ENCODE peak calls at places on chromosomes 13 and 19, in eight cellular contexts. B, I, K, H, F, R, M and G are unnamed samples.

GRCh38 chr19:4213116-4213515 is 16.2 kb upstream of the EBI3 start:
- DNase-seq in B (no peak), I (no peak), K (no peak), H (no peak), F (no peak), R (no peak), M (no peak), G (no peak)

GRCh38 chr13:95704510-95704909 is 27.6 kb downstream of the DNAJC3 start:
- DNase-seq in B (no peak), I (peak), K (no peak), H (no peak), F (no peak), R (no peak), M (no peak), G (no peak)

GRCh38 chr13:110726726-110727125 is 13.2 kb downstream of the ING1 start:
- DNase-seq in B (no peak), I (no peak), K (no peak), H (no peak), F (no peak), R (no peak), M (no peak), G (no peak)

GRCh38 chr13:23460309-23460708 is 26.8 kb upstream of the SACS start:
- DNase-seq in B (no peak), I (no peak), K (no peak), H (no peak), F (no peak), R (no peak), M (no peak), G (no peak)

GRCh38 chr13:110538632-110539031 is 22.9 kb downstream of the RAB20 start:
- DNase-seq in B (no peak), I (no peak), K (no peak), H (peak), F (no peak), R (peak), M (no peak), G (no peak)

GRCh38 chr13:48131481-48131992 is 36.6 kb upstream of the MED4 start:
- DNase-seq in B (no peak), I (no peak), K (no peak), H (no peak), F (no peak), R (no peak), M (no peak), G (no peak)

GRCh38 chr13:104984296-104984818 is 1551.1 kb downstream of the EFNB2 start:
- DNase-seq in B (no peak), I (peak), K (no peak), H (peak), F (no peak), R (no peak), M (no peak), G (no peak)

GRCh38 chr13:110125157-110125556 is 181.8 kb downstream of the COL4A1 start:
- DNase-seq in B (no peak), I (no peak), K (no peak), H (no peak), F (no peak), R (no peak), M (no peak), G (no peak)

GRCh38 chr19:53644061-53644816 is 12.4 kb downstream of the DPRX start:
- DNase-seq in B (no peak), I (no peak), K (no peak), H (no peak), F (no peak), R (no peak), M (no peak), G (no peak)

GRCh38 chr19:43780706-43781525 is at the start of gene KCNN4:
- DNase-seq in B (peak), I (no peak), K (no peak), H (no peak), F (no peak), R (no peak), M (no peak), G (no peak)
- TF ChIP-seq CTCF in B (no peak), I (no peak), K (no peak), H (no peak), F (no peak), R (no peak), M (no peak), G (no peak)

GRCh38 chr19:33316521-33317284 is 14.4 kb upstream of the CEBPA start:
- DNase-seq in B (no peak), I (no peak), K (no peak), H (no peak), F (no peak), R (no peak), M (no peak), G (no peak)
- TF ChIP-seq CTCF in B (no peak), I (no peak), K (no peak), H (no peak), F (no peak), R (no peak), M (no peak), G (no peak)

DNA sequence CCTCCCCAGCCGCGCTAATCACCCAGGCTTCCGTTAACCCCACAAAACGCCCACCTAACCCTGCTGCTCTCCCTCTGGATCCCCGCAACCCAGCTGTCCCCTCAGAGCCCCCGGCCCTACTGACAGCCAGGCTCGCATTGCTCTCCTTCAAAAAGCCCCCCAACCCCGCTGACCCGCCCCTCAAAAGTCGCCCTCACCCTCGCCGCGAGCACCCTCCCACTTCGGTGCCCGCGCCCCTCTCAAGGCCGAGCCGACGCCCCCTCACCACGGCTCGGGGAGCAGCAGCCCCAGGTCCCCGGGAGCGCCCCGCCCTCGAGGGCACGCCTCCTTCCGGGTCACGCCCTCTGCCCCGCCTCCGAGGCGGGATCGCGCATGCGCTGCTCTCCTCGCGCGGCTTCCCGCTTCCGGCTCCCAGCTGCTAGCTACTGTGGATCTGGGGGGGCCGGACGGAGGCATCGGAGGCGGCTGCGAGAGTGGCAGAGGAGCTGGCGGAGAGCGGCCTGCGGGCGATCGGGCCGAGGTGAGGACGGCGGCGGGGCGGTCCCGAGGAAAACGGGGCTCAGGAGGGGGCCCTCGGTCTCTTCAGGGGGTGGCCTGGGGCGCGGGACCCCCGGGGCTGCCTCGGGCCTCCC is 46.1 kb downstream of the ARHGEF18 start:
- DNase-seq in B (peak), I (peak), K (peak), H (peak), F (peak), R (peak), M (peak), G (peak)
- TF ChIP-seq CTCF in B (no peak), I (no peak), K (no peak), H (no peak), F (no peak), R (no peak), M (no peak), G (no peak)

DNA sequence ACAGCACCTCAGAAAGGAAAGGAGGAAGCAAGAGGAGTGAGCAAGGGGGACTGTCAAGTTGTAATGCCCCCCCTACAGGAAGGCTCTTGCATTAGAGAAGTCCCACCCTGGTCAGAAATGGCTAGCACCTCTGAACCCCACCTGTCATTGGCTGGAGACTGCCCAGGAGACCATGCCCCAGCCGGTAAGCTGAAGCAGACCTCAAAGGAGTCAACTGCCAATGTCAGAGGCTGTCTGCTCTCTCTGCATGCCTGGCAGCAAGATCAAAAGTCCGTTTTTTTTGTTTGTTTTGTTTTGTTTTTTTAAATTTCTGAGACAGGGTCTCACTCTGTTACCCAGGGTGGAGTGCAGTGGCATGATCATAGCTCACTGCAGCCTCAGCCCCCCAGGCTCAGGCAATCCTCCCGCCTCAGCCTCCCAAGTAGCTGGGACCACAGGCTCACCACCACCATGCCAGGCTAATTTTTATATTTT is 8.1 kb upstream of the BCL3 start:
- DNase-seq in B (no peak), I (no peak), K (no peak), H (no peak), F (no peak), R (no peak), M (no peak), G (no peak)
- TF ChIP-seq CTCF in B (no peak), I (peak), K (no peak), H (no peak), F (no peak), R (no peak), M (no peak), G (no peak)

DNA sequence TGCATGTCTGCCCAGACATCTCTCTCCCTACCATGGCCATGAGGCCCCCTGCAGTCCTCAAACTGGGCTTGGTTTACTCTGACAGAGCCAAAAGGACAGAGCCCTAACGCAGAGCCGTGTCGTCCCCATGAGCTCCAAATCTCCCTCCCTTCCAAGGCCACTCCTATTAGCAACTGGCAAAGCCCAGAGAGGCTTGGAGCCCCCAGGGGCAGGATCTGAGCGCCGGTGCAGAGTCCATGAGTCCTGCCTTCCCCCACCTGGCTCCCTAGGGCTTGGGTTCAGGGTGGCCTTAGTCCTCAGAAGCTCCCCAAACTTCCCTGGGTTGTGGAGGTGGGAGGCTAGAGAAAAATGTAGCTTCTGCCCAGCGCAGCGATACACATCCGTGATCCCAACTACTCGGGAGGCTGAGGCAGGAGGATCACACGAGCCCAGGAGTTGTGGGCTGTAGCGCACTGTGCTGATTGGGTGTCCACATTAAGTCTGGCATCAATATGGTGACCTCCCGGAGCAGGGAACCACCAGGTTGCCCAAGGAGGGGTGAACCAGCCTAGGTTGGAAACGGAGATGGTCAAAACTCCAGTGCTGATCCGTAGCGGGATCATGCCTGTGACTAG is 7.4 kb upstream of the PGPEP1 start:
- DNase-seq in B (no peak), I (no peak), K (no peak), H (no peak), F (no peak), R (no peak), M (no peak), G (no peak)
- TF ChIP-seq CTCF in B (no peak), I (no peak), K (no peak), H (no peak), F (no peak), R (no peak), M (no peak), G (no peak)

DNA sequence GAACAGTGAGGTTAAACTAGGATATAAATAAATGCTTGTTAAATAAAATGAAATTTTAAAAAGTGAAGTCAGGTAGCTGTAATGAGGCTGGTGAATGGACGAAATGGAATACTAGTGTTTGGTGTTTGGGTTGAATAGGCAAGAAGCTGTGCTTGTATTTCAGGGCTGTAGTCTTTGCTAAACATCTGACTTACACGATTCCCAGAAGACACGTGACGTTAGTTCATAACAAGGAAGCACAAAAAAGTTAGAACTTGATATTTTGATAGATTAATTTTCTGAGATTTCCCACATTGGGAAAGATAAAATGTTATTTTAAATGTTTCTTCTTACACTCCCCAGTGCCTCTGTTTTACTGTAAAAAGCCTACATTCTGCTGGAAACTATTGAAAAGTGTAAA is 241.6 kb downstream of the SLITRK6 start:
- DNase-seq in B (no peak), I (no peak), K (no peak), H (no peak), F (no peak), R (no peak), M (no peak), G (no peak)
- TF ChIP-seq CTCF in B (no peak), I (no peak), K (no peak), H (no peak), F (no peak), R (no peak), M (no peak), G (no peak)

GRCh38 chr13:114018461-114019055 is 44.7 kb upstream of the C13orf46 start:
- DNase-seq in B (no peak), I (no peak), K (no peak), H (no peak), F (no peak), R (no peak), M (no peak), G (no peak)

GRCh38 chr13:114016321-114017027 is 42.6 kb upstream of the C13orf46 start:
- DNase-seq in B (no peak), I (no peak), K (no peak), H (no peak), F (no peak), R (no peak), M (no peak), G (no peak)

GRCh38 chr13:114015608-114016295 is 41.9 kb upstream of the C13orf46 start:
- DNase-seq in B (no peak), I (no peak), K (peak), H (peak), F (no peak), R (no peak), M (no peak), G (no peak)

GRCh38 chr13:114017966-114018365 is 44.1 kb upstream of the C13orf46 start:
- DNase-seq in B (no peak), I (no peak), K (no peak), H (no peak), F (no peak), R (no peak), M (no peak), G (no peak)

GRCh38 chr13:114017028-114017630 is 43.3 kb upstream of the C13orf46 start:
- DNase-seq in B (no peak), I (peak), K (no peak), H (no peak), F (no peak), R (no peak), M (no peak), G (no peak)
- TF ChIP-seq CTCF in B (peak), I (peak), K (no peak), H (no peak), F (no peak), R (no peak), M (no peak), G (no peak)

GRCh38 chr13:26587251-26587650 is 29.8 kb downstream of the WASF3 start:
- DNase-seq in B (no peak), I (no peak), K (no peak), H (no peak), F (no peak), R (no peak), M (no peak), G (no peak)
- TF ChIP-seq CTCF in B (no peak), I (no peak), K (no peak), H (no peak), F (no peak), R (no peak), M (no peak), G (no peak)